ENCODE peak calls at places on chromosomes 4 and X, in eight cellular contexts. P is heart right ventricle, U is dorsolateral prefrontal cortex, O is HFF-Myc, T is choroid plexus epithelial cell, M is suprapubic skin, J is lower lobe of right lung, Z is astrocyte of the cerebellum. B is an unnamed sample.

GRCh38 chr4:4422856-4423485 is 36.1 kb downstream of the NSG1 start:
- DNase-seq in O (no peak), Z (no peak), J (no peak), T (no peak), M (no peak), U (no peak), P (no peak), B (no peak)

GRCh38 chr4:149754526-149754925 is 61.1 kb downstream of the IQCM start:
- DNase-seq in U (no peak), M (no peak), T (peak; percentile 66), J (no peak), Z (peak; percentile 3), O (no peak), P (no peak), B (peak; percentile 9)

GRCh38 chr4:41400296-41400695 is 137.7 kb upstream of the LIMCH1 start:
- DNase-seq in Z (no peak), P (no peak), J (no peak), T (peak; percentile 13), O (no peak), U (no peak), M (no peak), B (no peak)

GRCh38 chr4:92969650-92970370 is 666.0 kb downstream of the GRID2 start:
- DNase-seq in U (no peak), J (no peak), P (no peak), O (peak; percentile 44), M (no peak), Z (peak; percentile 94), T (peak; percentile 96), B (peak; percentile 77)

GRCh38 chr4:138611721-138612120 is 369.6 kb upstream of the SLC7A11 start:
- DNase-seq in O (no peak), M (no peak), Z (no peak), P (no peak), T (peak; percentile 26), J (no peak), U (no peak), B (no peak)

GRCh38 chr4:128512161-128512560 is 224.5 kb upstream of the PGRMC2 start:
- DNase-seq in J (no peak), U (no peak), Z (no peak), O (no peak), M (no peak), P (no peak), T (no peak), B (no peak)

GRCh38 chr4:98448923-98449322 is 187.7 kb downstream of the RAP1GDS1 start:
- DNase-seq in Z (no peak), T (no peak), U (no peak), P (no peak), J (no peak), M (no peak), O (no peak), B (no peak)

GRCh38 chrX:150507251-150507856 is 61.1 kb upstream of the MTM1 start:
- DNase-seq in M (no peak), T (peak; percentile 20), U (no peak), J (peak; percentile 45), O (no peak), Z (no peak), P (peak; percentile 19), B (no peak)

GRCh38 chrX:127038065-127038464 is 218.5 kb downstream of the PRR32 start:
- DNase-seq in M (no peak), T (no peak), O (no peak), Z (no peak), J (no peak), U (no peak), P (no peak), B (no peak)

GRCh38 chr4:73831569-73831968 is 4.9 kb upstream of the CXCL6 start:
- DNase-seq in U (no peak), M (no peak), T (no peak), O (no peak), J (no peak), P (no peak), Z (peak; percentile 79), B (no peak)

GRCh38 chrX:65528705-65529340 is 5.8 kb downstream of the LAS1L start:
- DNase-seq in M (no peak), O (no peak), U (peak; percentile 27), Z (no peak), P (peak; percentile 18), J (no peak), T (peak; percentile 36), B (no peak)

GRCh38 chrX:17361620-17362019 is 13.4 kb upstream of the NHS start:
- DNase-seq in T (peak; percentile 2), M (no peak), U (no peak), P (no peak), O (no peak), Z (no peak), J (no peak), B (no peak)

GRCh38 chr4:33649015-33649414 is 2595.3 kb downstream of the ARAP2 start:
- DNase-seq in P (no peak), T (peak; percentile 78), Z (peak; percentile 20), O (peak; percentile 17), M (no peak), J (no peak), U (no peak), B (peak; percentile 10)
- TF ChIP-seq CTCF in P (peak; percentile 28), T (peak; percentile 82), Z (peak; percentile 69), O (peak; percentile 72), M (no peak), J (peak; percentile 20), U (peak; percentile 10), B (peak; percentile 69)

GRCh38 chrX:110944793-110945466 is 149.3 kb upstream of the CHRDL1 start:
- DNase-seq in Z (no peak), M (no peak), O (no peak), U (peak; percentile 3), T (no peak), J (no peak), P (no peak), B (no peak)
- H3K4me3 ChIP-seq in Z (peak overlapping the region; percentile 40), M (peak overlapping the region; percentile 38), O (no peak overlapping the region), U (peak overlapping the region; percentile 43), T (no peak overlapping the region), J (no peak overlapping the region), P (no peak overlapping the region), B (no peak overlapping the region)

GRCh38 chr4:94890579-94890978 is 132.8 kb downstream of the BMPR1B start:
- DNase-seq in U (no peak), T (no peak), J (no peak), M (no peak), Z (no peak), P (no peak), O (no peak), B (no peak)

GRCh38 chr4:94889961-94890360 is 132.2 kb downstream of the BMPR1B start:
- DNase-seq in U (no peak), Z (peak; percentile 96), T (peak; percentile 91), P (no peak), O (no peak), J (no peak), M (no peak), B (peak; percentile 57)

GRCh38 chr4:94895081-94895480 is 137.3 kb downstream of the BMPR1B start:
- DNase-seq in O (no peak), P (no peak), Z (no peak), U (no peak), T (peak; percentile 63), M (no peak), J (no peak), B (no peak)

GRCh38 chr4:94889523-94889922 is 131.8 kb downstream of the BMPR1B start:
- DNase-seq in P (no peak), O (no peak), J (no peak), T (peak; percentile 23), Z (peak; percentile 60), U (no peak), M (no peak), B (no peak)

GRCh38 chr4:94892051-94892450 is 134.3 kb downstream of the BMPR1B start:
- DNase-seq in J (no peak), T (peak; percentile 32), P (no peak), U (no peak), Z (peak; percentile 47), O (no peak), M (no peak), B (no peak)
- TF ChIP-seq CTCF in J (no peak), T (no peak), P (no peak), U (no peak), Z (no peak), O (no peak), M (no peak), B (no peak)

GRCh38 chr4:38675167-38676121 is 11.4 kb downstream of the KLF3 start:
- DNase-seq in U (peak; percentile 80), Z (peak; percentile 86), M (peak; percentile 91), O (peak; percentile 78), P (peak; percentile 85), T (peak; percentile 92), J (peak; percentile 64), B (peak; percentile 34)

GRCh38 chr4:38672247-38673071 is 8.5 kb downstream of the KLF3 start:
- DNase-seq in Z (no peak), U (no peak), P (no peak), T (no peak), M (no peak), J (no peak), O (no peak), B (no peak)

GRCh38 chr4:38674206-38675144 is 10.5 kb downstream of the KLF3 start:
- DNase-seq in P (no peak), J (no peak), T (no peak), U (no peak), M (no peak), O (no peak), Z (no peak), B (no peak)

GRCh38 chr4:38671594-38671943 is 7.6 kb downstream of the KLF3 start:
- DNase-seq in U (no peak), Z (no peak), P (no peak), M (no peak), T (no peak), O (no peak), J (no peak), B (no peak)

DNA sequence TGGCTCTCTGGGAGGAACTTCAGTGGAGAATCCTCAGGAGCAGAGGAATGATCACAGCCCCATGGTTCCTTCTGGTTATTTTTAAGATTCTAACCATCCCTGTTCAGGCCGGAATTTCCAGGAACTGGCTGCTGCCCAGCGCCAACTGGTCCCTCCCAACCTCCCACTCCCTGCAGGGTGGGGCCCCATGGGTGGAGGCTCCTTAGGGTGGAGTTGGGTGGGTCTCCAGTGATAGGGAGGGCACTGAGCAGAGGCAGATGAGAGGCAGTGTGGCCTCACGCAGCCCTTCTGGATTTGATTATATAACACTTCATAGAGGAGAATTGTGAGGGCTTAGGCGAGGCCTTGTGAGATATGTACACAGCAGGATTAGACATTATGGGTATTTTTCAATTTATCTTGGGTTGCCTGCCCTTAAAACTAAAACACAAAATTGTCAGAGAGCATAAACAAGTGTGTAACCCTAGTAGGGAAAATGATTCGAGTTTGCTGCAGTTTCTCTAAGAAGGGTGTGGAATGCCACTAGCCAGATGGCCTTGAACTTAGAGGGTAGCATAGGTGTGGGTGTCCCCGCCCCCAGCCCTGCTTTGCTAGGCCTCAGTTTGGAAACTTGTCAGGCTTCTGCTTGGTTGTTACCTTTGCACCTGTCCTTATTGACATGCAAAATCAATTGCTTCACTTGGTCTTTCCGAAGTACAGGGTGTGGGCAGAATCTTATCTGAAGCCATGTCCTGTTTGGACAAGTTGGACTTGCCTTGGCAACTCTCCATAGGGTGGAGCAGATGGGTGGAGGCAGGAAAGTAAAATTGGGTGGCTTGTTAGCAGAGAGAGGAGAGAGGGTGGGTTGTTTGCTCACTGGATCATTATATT is 9.3 kb downstream of the KLF3 start:
- DNase-seq in T (no peak), M (peak; percentile 86), U (peak; percentile 16), J (peak; percentile 63), P (peak; percentile 60), Z (no peak), O (peak; percentile 74), B (no peak)
- H3K4me3 ChIP-seq in T (no peak overlapping the region), M (peak overlapping the region; percentile 34), U (no peak overlapping the region), J (peak overlapping the region; percentile 23), P (peak overlapping the region; percentile 11), Z (no peak overlapping the region), O (no peak overlapping the region), B (no peak overlapping the region)

GRCh38 chr4:9765091-9765490 is 16.3 kb upstream of the DRD5 start:
- DNase-seq in Z (no peak), O (no peak), U (no peak), J (no peak), P (no peak), M (no peak), T (peak; percentile 59), B (no peak)
- TF ChIP-seq CTCF in Z (peak; percentile 35), O (peak; percentile 20), U (peak; percentile 51), J (peak; percentile 52), P (peak; percentile 62), M (no peak), T (peak; percentile 78), B (no peak)